ENCODE peak calls at places on chromosomes 1 and 21, in eight cellular contexts. O is mammary epithelial cell, C is GM12878, X is WERI-Rb-1, H is RWPE2, T is neural progenitor cell, L is GM12865, E is bronchial epithelial cell. D is an unnamed sample.

GRCh38 chr1:43937179-43937865 is 3.7 kb downstream of the ARTN start:
- DNase-seq in C (no peak), O (peak), X (no peak), L (no peak), H (peak), E (peak), T (no peak), D (no peak)

GRCh38 chr1:60971330-60971729 is 111.0 kb upstream of the NFIA start:
- DNase-seq in L (no peak), T (no peak), E (no peak), H (no peak), O (no peak), X (no peak), C (no peak), D (no peak)

GRCh38 chr1:42340093-42340492 is 5.1 kb upstream of the FOXJ3 start:
- DNase-seq in O (peak), X (no peak), C (no peak), L (no peak), H (no peak), T (peak), E (peak), D (no peak)

GRCh38 chr21:37459575-37459974 is 93.0 kb downstream of the DYRK1A start:
- DNase-seq in L (no peak), H (no peak), C (no peak), O (no peak), T (no peak), X (no peak), E (no peak), D (no peak)

GRCh38 chr1:52580283-52580682 is 21.9 kb upstream of the GPX7 start:
- DNase-seq in X (no peak), E (no peak), T (no peak), O (no peak), L (no peak), C (no peak), H (no peak), D (no peak)

GRCh38 chr1:19559641-19560040 is 74.3 kb upstream of the CAPZB start:
- DNase-seq in T (no peak), H (no peak), X (no peak), E (peak), O (peak), L (no peak), C (no peak), D (no peak)

GRCh38 chr1:211326528-211327340 is at the start of gene TRAF5:
- DNase-seq in H (no peak), E (no peak), T (peak), L (peak), C (no peak), O (peak), X (peak), D (peak)

GRCh38 chr21:42097860-42098259 is 26.7 kb downstream of the UMODL1 start:
- DNase-seq in X (no peak), T (no peak), C (no peak), L (no peak), E (peak), H (no peak), O (peak), D (no peak)

GRCh38 chr21:41766883-41767605 is at the start of gene RIPK4:
- DNase-seq in H (peak), C (peak), E (peak), L (peak), T (peak), X (peak), O (peak), D (peak)

GRCh38 chr1:119308806-119309205 is 59.8 kb upstream of the HAO2 start:
- DNase-seq in C (no peak), O (no peak), H (no peak), L (no peak), T (no peak), X (no peak), E (no peak), D (no peak)

GRCh38 chr1:221392453-221392852 is 349.4 kb downstream of the DUSP10 start:
- DNase-seq in L (no peak), C (no peak), T (no peak), X (no peak), O (peak), H (no peak), E (peak), D (no peak)

GRCh38 chr1:166813508-166814223 is 25.6 kb upstream of the POGK start:
- DNase-seq in O (no peak), C (no peak), E (no peak), T (no peak), L (no peak), H (no peak), X (no peak), D (no peak)
- TF ChIP-seq CTCF in O (peak), C (no peak), E (no peak), T (no peak), L (no peak), H (no peak), X (no peak), D (no peak)

GRCh38 chr21:40615503-40616376 is 231.2 kb downstream of the DSCAM start:
- DNase-seq in X (peak), H (no peak), E (peak), L (no peak), C (no peak), T (no peak), O (peak), D (no peak)
- TF ChIP-seq CTCF in X (peak), H (no peak), E (no peak), L (no peak), C (no peak), T (no peak), O (no peak), D (no peak)

GRCh38 chr1:100542264-100542663 is 4.3 kb downstream of the GPR88 start:
- DNase-seq in T (no peak), H (no peak), E (no peak), C (no peak), X (no peak), O (no peak), L (no peak), D (no peak)

GRCh38 chr1:100539836-100540536 is 2.0 kb downstream of the GPR88 start:
- DNase-seq in L (no peak), H (no peak), T (peak), O (peak), X (peak), C (no peak), E (no peak), D (peak)

GRCh38 chr1:100535264-100535663 is 2.7 kb upstream of the GPR88 start:
- DNase-seq in T (no peak), X (no peak), L (no peak), O (no peak), E (no peak), H (no peak), C (no peak), D (no peak)

GRCh38 chr1:100536031-100536430 is 1.9 kb upstream of the GPR88 start:
- DNase-seq in X (no peak), H (no peak), T (no peak), O (no peak), L (peak), C (peak), E (no peak), D (no peak)

GRCh38 chr1:100538935-100539835 is 1.2 kb downstream of the GPR88 start:
- DNase-seq in L (no peak), H (no peak), C (no peak), O (peak), X (peak), E (no peak), T (peak), D (peak)
- TF ChIP-seq CTCF in L (no peak), H (peak), C (no peak), O (no peak), X (peak), E (no peak), T (peak), D (no peak)

GRCh38 chr1:33265780-33266605 is 9.7 kb downstream of the ZNF362 start:
- DNase-seq in H (no peak), L (no peak), E (no peak), X (no peak), O (no peak), C (no peak), T (no peak), D (no peak)
- TF ChIP-seq CTCF in H (no peak), L (no peak), E (no peak), X (no peak), O (no peak), C (no peak), T (no peak), D (no peak)

GRCh38 chr1:244048566-244049141 is 2.4 kb upstream of the ZBTB18 start:
- DNase-seq in H (no peak), T (peak), X (peak), E (no peak), L (no peak), O (no peak), C (no peak), D (no peak)

GRCh38 chr1:244046907-244047738 is 4.0 kb upstream of the ZBTB18 start:
- DNase-seq in O (peak), X (no peak), H (no peak), E (peak), T (no peak), L (no peak), C (peak), D (no peak)

GRCh38 chr1:244049142-244049968 is 1.7 kb upstream of the ZBTB18 start:
- DNase-seq in H (no peak), X (peak), E (no peak), T (peak), O (no peak), L (peak), C (no peak), D (peak)

GRCh38 chr1:244049969-244050834 is 881 bp upstream of the ZBTB18 start:
- DNase-seq in H (no peak), O (no peak), T (peak), X (no peak), C (no peak), L (peak), E (no peak), D (no peak)

DNA sequence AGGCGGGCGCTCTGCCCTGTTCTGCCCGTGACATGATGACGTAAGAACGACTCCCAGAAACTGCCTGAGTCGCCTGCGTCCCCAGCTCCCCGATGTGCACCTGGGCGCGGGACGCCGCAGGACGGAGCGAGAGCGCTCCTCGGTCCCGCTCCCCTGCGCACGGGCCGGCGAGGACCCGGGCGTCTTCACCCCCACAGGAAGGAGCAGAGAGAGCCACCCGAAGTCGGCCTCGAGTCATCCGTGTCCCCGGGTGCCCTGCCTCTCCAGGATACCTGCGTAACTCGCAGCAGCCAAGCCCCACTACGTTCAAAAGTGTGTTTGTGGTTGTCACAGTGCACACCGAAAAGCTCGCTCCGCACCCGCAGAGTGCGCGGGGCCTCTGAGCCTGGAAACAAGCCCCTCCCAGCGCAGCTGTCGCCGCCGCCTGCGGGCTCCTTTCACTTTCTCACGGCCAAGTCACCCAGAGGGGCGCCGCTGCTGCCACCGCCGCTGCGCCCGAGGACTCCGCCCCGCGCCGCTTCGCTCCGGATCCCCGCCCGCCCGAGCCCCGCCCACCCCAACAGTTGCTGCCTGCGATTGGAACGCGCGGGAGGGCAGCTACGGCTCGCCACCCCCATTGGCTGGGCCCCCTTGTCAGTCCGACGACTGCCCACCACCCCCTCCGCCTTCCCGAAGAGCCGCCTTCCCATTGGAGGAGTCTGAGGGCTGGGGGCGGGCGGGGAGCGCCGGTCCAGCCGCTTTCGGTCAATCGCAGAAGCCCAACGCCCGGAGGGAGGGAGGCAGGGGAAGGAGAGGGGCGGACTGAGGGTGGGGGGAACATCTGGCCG is 3.1 kb upstream of the ZBTB18 start:
- DNase-seq in T (peak), H (peak), X (peak), O (peak), C (peak), E (peak), L (peak), D (peak)
- TF ChIP-seq CTCF in T (no peak), H (no peak), X (no peak), O (no peak), C (no peak), E (no peak), L (no peak), D (no peak)